ENCODE peak calls at places on chromosomes 13 and 19, in six cellular contexts. One of them, this sample, is unnamed.

GRCh38 chr13:96696501-96696900 is 297.8 kb downstream of the OXGR1 start:
- DNase-seq in fibroblast of lung: no peak
- DNase-seq in natural killer cell: no peak
- DNase-seq in NCI-H1417: no peak
- DNase-seq in M059J: no peak
- DNase-seq in HCT116: no peak
- DNase-seq in this sample: no peak

GRCh38 chr13:27654816-27655215 is 33.1 kb downstream of the POLR1D start:
- DNase-seq in NCI-H1417: no peak
- DNase-seq in fibroblast of lung: no peak
- DNase-seq in HCT116: no peak
- DNase-seq in natural killer cell: no peak
- DNase-seq in M059J: no peak
- DNase-seq in this sample: no peak

GRCh38 chr19:48964205-48965032 is 690 bp upstream of the FTL start:
- DNase-seq in M059J: peak; percentile 49
- DNase-seq in NCI-H1417: no peak
- DNase-seq in fibroblast of lung: peak; percentile 43
- DNase-seq in natural killer cell: no peak
- DNase-seq in HCT116: no peak
- DNase-seq in this sample: peak; percentile 44

GRCh38 chr19:56076413-56076998 is 44.6 kb downstream of the ZNF787 start:
- DNase-seq in NCI-H1417: peak; percentile 44
- DNase-seq in fibroblast of lung: peak; percentile 29
- DNase-seq in HCT116: peak; percentile 28
- DNase-seq in natural killer cell: peak; percentile 35
- DNase-seq in M059J: peak; percentile 54
- DNase-seq in this sample: peak; percentile 40

GRCh38 chr13:110358381-110358780 is 51.3 kb downstream of the COL4A2 start:
- DNase-seq in HCT116: no peak
- DNase-seq in fibroblast of lung: no peak
- DNase-seq in natural killer cell: no peak
- DNase-seq in NCI-H1417: no peak
- DNase-seq in M059J: no peak
- DNase-seq in this sample: no peak

GRCh38 chr13:87331178-87331577 is 340.0 kb upstream of the SLITRK5 start:
- DNase-seq in HCT116: no peak
- DNase-seq in fibroblast of lung: peak; percentile 30
- DNase-seq in NCI-H1417: no peak
- DNase-seq in natural killer cell: no peak
- DNase-seq in M059J: peak; percentile 11
- DNase-seq in this sample: peak; percentile 94

GRCh38 chr19:8569066-8569761 is 8.0 kb downstream of the MYO1F start:
- DNase-seq in M059J: peak; percentile 95
- DNase-seq in NCI-H1417: no peak
- DNase-seq in HCT116: peak; percentile 49
- DNase-seq in fibroblast of lung: peak; percentile 96
- DNase-seq in natural killer cell: peak; percentile 70
- DNase-seq in this sample: peak; percentile 89

GRCh38 chr13:19981685-19982238 is 23.2 kb downstream of the ZMYM2 start:
- DNase-seq in M059J: no peak
- DNase-seq in natural killer cell: no peak
- DNase-seq in NCI-H1417: no peak
- DNase-seq in fibroblast of lung: peak; percentile 6
- DNase-seq in HCT116: no peak
- DNase-seq in this sample: no peak

GRCh38 chr13:21326155-21327030 is 132.7 kb downstream of the ZDHHC20 start:
- DNase-seq in HCT116: no peak
- DNase-seq in NCI-H1417: peak; percentile 6
- DNase-seq in natural killer cell: no peak
- DNase-seq in M059J: no peak
- DNase-seq in fibroblast of lung: peak; percentile 46
- DNase-seq in this sample: peak; percentile 46

This sample was measured in renal cortical epithelial cell.